ENCODE peak calls at places on chromosomes 12 and 14, in eight cellular contexts. U is GM18507; J is NCI-H510A treated with DMSO at 0.1 percent for 48 hours; P is stimulated activated CD4-positive, alpha-beta T cell treated with anti-CD3 and anti-CD28 coated beads, Interleukin-1b, Interleukin-23, amount 100 ng/mL, for 24 hours; O is body of pancreas; I is H54; E is activated T-helper 1 cell treated with anti-CD3 and anti-CD28 coated beads, Interleukin-12 subunit alpha, Interleukin-12 subunit beta, Interleukin-2, Interleukin-4 antibody, amounts not matched to agents 30 ng/mL and 10 ng/mL and 1 ng/mL, durations not matched to agents 14 hours and 24 hours and 36 hours; T is left lung. C is an unnamed sample.

GRCh38 chr12:111773801-111774551 is 7.2 kb downstream of the ALDH2 start:
- DNase-seq in U (no peak), I (no peak), O (peak), E (no peak), T (peak), P (no peak), J (no peak), C (peak)

GRCh38 chr12:56542164-56542563 is 20.5 kb downstream of the RBMS2 start:
- DNase-seq in P (no peak), O (no peak), U (no peak), J (no peak), E (no peak), I (no peak), T (no peak), C (no peak)

GRCh38 chr12:52655251-52655650 is 3.2 kb upstream of the KRT2 start:
- DNase-seq in E (no peak), J (no peak), O (no peak), T (no peak), I (no peak), P (no peak), U (no peak), C (no peak)

GRCh38 chr14:69685217-69685616 is 73.8 kb downstream of the SUSD6 start:
- DNase-seq in I (no peak), U (no peak), O (no peak), E (peak), P (peak), J (no peak), T (no peak), C (no peak)

GRCh38 chr12:116276433-116277216 is 868 bp downstream of the MED13L start:
- DNase-seq in E (peak), O (peak), U (peak), P (peak), J (peak), T (peak), I (peak), C (peak)

GRCh38 chr14:88618476-88618875 is 55.6 kb downstream of the ZC3H14 start:
- DNase-seq in O (no peak), P (no peak), I (no peak), T (no peak), J (no peak), E (no peak), U (no peak), C (no peak)

GRCh38 chr14:63939006-63939270 is 86.1 kb downstream of the SYNE2 start:
- DNase-seq in U (no peak), O (no peak), J (no peak), T (no peak), I (no peak), E (no peak), P (no peak), C (no peak)

GRCh38 chr12:47905313-47905730 is 528 bp upstream of the VDR start:
- DNase-seq in E (no peak), U (no peak), P (no peak), O (peak), I (no peak), J (peak), T (peak), C (peak)

GRCh38 chr12:90170740-90171139 is 462.1 kb upstream of the ATP2B1 start:
- DNase-seq in T (no peak), O (no peak), I (no peak), U (no peak), J (no peak), E (no peak), P (no peak), C (no peak)

GRCh38 chr12:109715310-109716091 is 1.9 kb downstream of the FAM222A start:
- DNase-seq in E (no peak), U (no peak), I (no peak), J (peak), T (no peak), P (no peak), O (peak), C (peak)

GRCh38 chr14:75234173-75234855 is 44.3 kb upstream of the FOS start:
- DNase-seq in U (no peak), T (peak), I (peak), J (no peak), E (no peak), O (peak), P (no peak), C (no peak)